ENCODE peak calls at places on chromosomes 11 and 22, in nine cellular contexts. M is NAMALWA; U is NCI-H524 treated with DMSO at 0.1 percent for 48 hours; T is stromal cell of bone marrow; J is CD8-positive, alpha-beta memory T cell; H is glutamatergic neuron; P is GM13977; N is NCI-H1092; F is esophagus squamous epithelium. G is an unnamed sample.

GRCh38 chr22:30626413-30626812 is 9.2 kb upstream of the SLC35E4 start:
- DNase-seq in F (no peak), J (no peak), T (no peak), N (no peak), M (no peak), P (no peak), H (no peak), U (no peak), G (no peak)

GRCh38 chr11:14202263-14203173 is 156.5 kb downstream of the RRAS2 start:
- DNase-seq in F (no peak), J (no peak), P (peak), N (no peak), H (no peak), U (no peak), T (no peak), M (no peak), G (peak)

GRCh38 chr22:41524809-41525449 is 19.3 kb downstream of the POLR3H start:
- DNase-seq in J (peak), T (no peak), H (no peak), P (peak), F (no peak), N (no peak), M (no peak), U (no peak), G (peak)

GRCh38 chr11:128304666-128305485 is 282.5 kb downstream of the ETS1 start:
- DNase-seq in P (no peak), J (peak), H (no peak), U (no peak), T (no peak), N (no peak), M (no peak), F (no peak), G (no peak)

GRCh38 chr11:74434528-74434927 is 32.8 kb downstream of the KCNE3 start:
- DNase-seq in P (no peak), M (no peak), H (no peak), F (no peak), N (no peak), T (no peak), J (no peak), U (no peak), G (no peak)

GRCh38 chr11:284081-285020 is 4.6 kb upstream of the PGGHG start:
- DNase-seq in M (no peak), N (no peak), U (no peak), P (no peak), H (no peak), J (no peak), T (no peak), F (no peak), G (peak)

GRCh38 chr11:106463154-106463553 is 385.7 kb downstream of the AASDHPPT start:
- DNase-seq in U (peak), M (no peak), J (no peak), T (no peak), P (no peak), N (no peak), H (no peak), F (no peak), G (no peak)

GRCh38 chr22:50153056-50153755 is 17.3 kb upstream of the PANX2 start:
- DNase-seq in T (no peak), P (no peak), J (no peak), F (no peak), H (peak), U (no peak), N (no peak), M (no peak), G (peak)

GRCh38 chr22:36225333-36225922 is 13.9 kb downstream of the APOL2 start:
- DNase-seq in M (no peak), J (no peak), P (no peak), F (no peak), T (no peak), N (no peak), U (no peak), H (no peak), G (no peak)

GRCh38 chr22:48507171-48507570 is 1320.5 kb downstream of the BRD1 start:
- DNase-seq in U (no peak), P (no peak), F (no peak), M (no peak), N (no peak), J (no peak), T (no peak), H (no peak), G (no peak)

GRCh38 chr11:842370-843002 is at the start of the genes POLR2L and TSPAN4:
- DNase-seq in P (peak), F (peak), T (peak), U (no peak), H (peak), N (peak), J (peak), M (peak), G (peak)

GRCh38 chr11:82843057-82843795 is 57.0 kb downstream of the PRCP start:
- DNase-seq in M (no peak), P (no peak), H (no peak), U (no peak), N (no peak), J (no peak), T (no peak), F (no peak), G (no peak)

GRCh38 chr11:72935705-72936104 is 121.5 kb downstream of the ATG16L2 start:
- DNase-seq in T (no peak), H (no peak), M (no peak), P (no peak), J (no peak), U (no peak), N (no peak), F (no peak), G (no peak)

GRCh38 chr22:22779213-22779612 is 108.4 kb upstream of the IGLL5 start:
- DNase-seq in H (no peak), T (no peak), P (no peak), U (no peak), F (no peak), J (no peak), N (no peak), M (no peak), G (no peak)

GRCh38 chr11:105181100-105181499 is 41.5 kb upstream of the CARD18 start:
- DNase-seq in T (peak), F (no peak), J (no peak), M (no peak), P (no peak), U (no peak), N (no peak), H (no peak), G (no peak)

GRCh38 chr11:122189259-122189658 is 73.2 kb upstream of the BLID start:
- DNase-seq in T (peak), J (no peak), M (no peak), P (no peak), N (no peak), H (no peak), F (no peak), U (no peak), G (no peak)

GRCh38 chr11:117885777-117886176 is 9.3 kb upstream of the FXYD6 start:
- DNase-seq in H (no peak), M (no peak), N (no peak), J (no peak), P (no peak), T (no peak), U (no peak), F (no peak), G (no peak)

GRCh38 chr11:128463975-128464374 is 123.4 kb downstream of the ETS1 start:
- DNase-seq in M (no peak), J (no peak), N (no peak), H (no peak), U (no peak), P (no peak), T (no peak), F (no peak), G (no peak)

GRCh38 chr11:86118201-86118600 is 49.3 kb upstream of the PICALM start:
- DNase-seq in J (no peak), N (no peak), H (no peak), P (no peak), F (no peak), T (no peak), M (no peak), U (no peak), G (no peak)

GRCh38 chr11:15158351-15159015 is 43.8 kb downstream of the INSC start:
- DNase-seq in P (no peak), N (no peak), U (no peak), H (no peak), M (no peak), F (no peak), J (no peak), T (peak), G (no peak)

GRCh38 chr11:108322666-108323065 is 99.8 kb downstream of the ATM start:
- DNase-seq in P (no peak), J (no peak), M (no peak), H (no peak), F (no peak), U (no peak), N (no peak), T (no peak), G (no peak)

GRCh38 chr11:55726715-55727324 is 46.4 kb upstream of the OR5D13 start:
- DNase-seq in U (no peak), N (no peak), M (peak), J (no peak), F (no peak), H (no peak), P (no peak), T (no peak), G (no peak)

GRCh38 chr11:122138759-122139594 is 23.0 kb upstream of the BLID start:
- DNase-seq in T (no peak), N (no peak), J (no peak), F (no peak), M (no peak), H (no peak), P (no peak), U (no peak), G (no peak)

GRCh38 chr11:70486026-70486415 is 87.7 kb downstream of the CTTN start:
- DNase-seq in F (no peak), U (no peak), N (no peak), J (no peak), H (no peak), M (no peak), P (no peak), T (no peak), G (no peak)

GRCh38 chr11:113048820-113049555 is 87.8 kb downstream of the NCAM1 start:
- DNase-seq in N (no peak), P (no peak), T (peak), H (no peak), U (no peak), J (no peak), M (no peak), F (no peak), G (no peak)

GRCh38 chr11:84212467-84213390 is 926.6 kb upstream of the CCDC90B start:
- DNase-seq in F (no peak), H (no peak), J (no peak), U (no peak), T (no peak), N (no peak), P (no peak), M (no peak), G (no peak)

G was measured in GM13976.